ENCODE peak calls at places on chromosome 14, in seven cellular contexts. A, K, X, E, S, U and M are unnamed samples.

GRCh38 chr14:53634793-53635192 is 321.8 kb downstream of the BMP4 start:
- DNase-seq in A (no peak), K (no peak), X (no peak), E (no peak), S (no peak), U (no peak), M (no peak)

GRCh38 chr14:79825046-79825521 is 386.2 kb downstream of the DIO2 start:
- DNase-seq in A (no peak), K (no peak), X (no peak), E (no peak), S (peak), U (no peak), M (peak)

GRCh38 chr14:32259368-32260013 is 56.4 kb upstream of the RNU6-8 start:
- DNase-seq in A (peak), K (no peak), X (no peak), E (no peak), S (peak), U (no peak), M (no peak)

GRCh38 chr14:58805605-58806358 is 168.0 kb downstream of the DACT1 start:
- DNase-seq in A (peak), K (no peak), X (no peak), E (no peak), S (no peak), U (peak), M (no peak)

GRCh38 chr14:24072436-24072835 is 1.1 kb downstream of the CPNE6 start:
- DNase-seq in A (no peak), K (no peak), X (no peak), E (no peak), S (no peak), U (no peak), M (no peak)

GRCh38 chr14:33675415-33676130 is 275.3 kb downstream of the EGLN3 start:
- DNase-seq in A (peak), K (no peak), X (no peak), E (no peak), S (no peak), U (no peak), M (peak)

GRCh38 chr14:104223101-104223809 is 84.9 kb downstream of the KIF26A start:
- DNase-seq in A (peak), K (no peak), X (peak), E (no peak), S (no peak), U (peak), M (no peak)

GRCh38 chr14:55052259-55052930 is 948 bp downstream of the MAPK1IP1L start:
- DNase-seq in A (peak), K (no peak), X (no peak), E (no peak), S (no peak), U (no peak), M (peak)

GRCh38 chr14:96920023-96920422 is 122.8 kb downstream of the VRK1 start:
- DNase-seq in A (no peak), K (peak), X (no peak), E (no peak), S (no peak), U (no peak), M (no peak)

GRCh38 chr14:77314043-77314442 is 6.6 kb downstream of the POMT2 start:
- DNase-seq in A (peak), K (no peak), X (no peak), E (no peak), S (peak), U (no peak), M (peak)

GRCh38 chr14:105093426-105094192 is 28.4 kb upstream of the GPR132 start:
- DNase-seq in A (peak), K (peak), X (peak), E (peak), S (peak), U (peak), M (peak)

GRCh38 chr14:26897186-26897585 is 299.4 kb upstream of the NOVA1 start:
- DNase-seq in A (no peak), K (no peak), X (no peak), E (no peak), S (no peak), U (no peak), M (no peak)

GRCh38 chr14:91219505-91220389 is 24.8 kb downstream of the GPR68 start:
- DNase-seq in A (no peak), K (no peak), X (peak), E (no peak), S (no peak), U (no peak), M (peak)

GRCh38 chr14:33528655-33529054 is 422.2 kb downstream of the EGLN3 start:
- DNase-seq in A (no peak), K (no peak), X (no peak), E (no peak), S (no peak), U (no peak), M (no peak)

GRCh38 chr14:89870335-89870734 is 84.2 kb downstream of the EFCAB11 start:
- DNase-seq in A (no peak), K (no peak), X (no peak), E (no peak), S (peak), U (no peak), M (no peak)

GRCh38 chr14:50335989-50336391 is 23.9 kb downstream of the DMAC2L start:
- DNase-seq in A (peak), K (no peak), X (peak), E (peak), S (no peak), U (no peak), M (no peak)

GRCh38 chr14:21039585-21040369 is 2.4 kb upstream of the RNASE7 start:
- DNase-seq in A (peak), K (no peak), X (no peak), E (peak), S (no peak), U (peak), M (peak)

GRCh38 chr14:98726585-98727405 is 545.2 kb downstream of the BCL11B start:
- DNase-seq in A (no peak), K (no peak), X (no peak), E (no peak), S (no peak), U (no peak), M (peak)

GRCh38 chr14:96104469-96105057 is 65.4 kb downstream of the C14orf132 start:
- DNase-seq in A (peak), K (no peak), X (peak), E (peak), S (peak), U (peak), M (peak)

GRCh38 chr14:89165189-89165809 is 251.7 kb downstream of the FOXN3 start:
- DNase-seq in A (no peak), K (peak), X (peak), E (no peak), S (no peak), U (no peak), M (no peak)

GRCh38 chr14:63852817-63853730 is at the start of gene SYNE2:
- DNase-seq in A (peak), K (no peak), X (peak), E (peak), S (no peak), U (peak), M (peak)

GRCh38 chr14:43399289-43399688 is 1107.8 kb downstream of the FSCB start:
- DNase-seq in A (no peak), K (no peak), X (no peak), E (no peak), S (no peak), U (no peak), M (no peak)

GRCh38 chr14:25048170-25049126 is 1.5 kb downstream of the STXBP6 start:
- DNase-seq in A (no peak), K (no peak), X (peak), E (peak), S (peak), U (peak), M (peak)

GRCh38 chr14:79134346-79134745 is 964.2 kb downstream of the NRXN3 start:
- DNase-seq in A (no peak), K (no peak), X (no peak), E (no peak), S (no peak), U (no peak), M (no peak)

GRCh38 chr14:53850714-53851296 is 105.8 kb downstream of the BMP4 start:
- DNase-seq in A (peak), K (no peak), X (no peak), E (no peak), S (no peak), U (no peak), M (no peak)

GRCh38 chr14:88241810-88242209 is 81.3 kb downstream of the KCNK10 start:
- DNase-seq in A (no peak), K (no peak), X (no peak), E (no peak), S (no peak), U (no peak), M (no peak)

GRCh38 chr14:103740991-103741689 is 25.5 kb downstream of the ZFYVE21 start:
- DNase-seq in A (peak), K (no peak), X (no peak), E (no peak), S (no peak), U (no peak), M (peak)

GRCh38 chr14:64998455-64998931 is 11.8 kb downstream of the FNTB start:
- DNase-seq in A (no peak), K (no peak), X (no peak), E (no peak), S (peak), U (no peak), M (no peak)

GRCh38 chr14:91108941-91109611 is 4.8 kb upstream of the DGLUCY start:
- DNase-seq in A (no peak), K (no peak), X (peak), E (no peak), S (no peak), U (peak), M (peak)

GRCh38 chr14:59463773-59464650 is 1.2 kb downstream of the GPR135 start:
- DNase-seq in A (no peak), K (no peak), X (peak), E (peak), S (no peak), U (no peak), M (no peak)

GRCh38 chr14:82070040-82070439 is 536.4 kb upstream of the SEL1L start:
- DNase-seq in A (no peak), K (no peak), X (no peak), E (no peak), S (no peak), U (no peak), M (no peak)

GRCh38 chr14:82070753-82071152 is 537.1 kb upstream of the SEL1L start:
- DNase-seq in A (no peak), K (no peak), X (no peak), E (no peak), S (no peak), U (no peak), M (no peak)

DNA sequence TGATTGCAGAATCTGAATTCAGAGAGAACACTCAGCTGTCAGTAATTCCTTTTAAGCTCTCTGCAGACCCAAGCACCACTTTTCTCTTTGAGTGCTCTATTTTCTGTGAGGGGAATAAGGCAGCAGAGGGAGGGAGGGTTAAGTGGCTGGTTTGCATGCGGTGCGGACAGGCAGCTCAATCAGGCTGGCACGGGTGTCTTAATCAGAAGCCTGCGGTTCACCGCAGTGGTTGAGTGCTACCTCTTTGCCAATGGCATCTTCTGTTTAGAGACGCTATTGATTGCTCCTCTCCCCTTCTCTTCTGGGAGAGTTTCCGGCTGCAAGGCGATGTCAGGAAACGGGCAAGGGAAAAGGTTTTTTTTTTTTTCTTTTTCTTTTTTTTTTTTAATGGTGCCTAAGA is 533.6 kb upstream of the SEL1L start:
- DNase-seq in A (no peak), K (no peak), X (no peak), E (no peak), S (no peak), U (no peak), M (no peak)
- H3K27ac ChIP-seq in A (no peak), K (no peak), X (no peak), E (no peak), S (no peak), U (no peak), M (no peak)

GRCh38 chr14:52349731-52350130 is 35.6 kb downstream of the PTGER2 start:
- DNase-seq in A (peak), K (no peak), X (no peak), E (no peak), S (no peak), U (no peak), M (no peak)

GRCh38 chr14:52348796-52349195 is 34.7 kb downstream of the PTGER2 start:
- DNase-seq in A (peak), K (no peak), X (no peak), E (no peak), S (no peak), U (no peak), M (no peak)

GRCh38 chr14:52350445-52350844 is 36.3 kb downstream of the PTGER2 start:
- DNase-seq in A (no peak), K (no peak), X (no peak), E (no peak), S (no peak), U (no peak), M (no peak)

GRCh38 chr14:52346778-52347177 is 32.7 kb downstream of the PTGER2 start:
- DNase-seq in A (no peak), K (no peak), X (no peak), E (no peak), S (no peak), U (no peak), M (no peak)

GRCh38 chr14:52348279-52348678 is 34.2 kb downstream of the PTGER2 start:
- DNase-seq in A (no peak), K (no peak), X (no peak), E (no peak), S (no peak), U (no peak), M (no peak)
- H3K27ac ChIP-seq in A (peak), K (no peak), X (no peak), E (no peak), S (no peak), U (peak), M (peak)

GRCh38 chr14:68902357-68902756 is 76.7 kb downstream of the ACTN1 start:
- DNase-seq in A (no peak), K (no peak), X (no peak), E (no peak), S (no peak), U (no peak), M (peak)
- H3K27ac ChIP-seq in A (no peak), K (no peak), X (no peak), E (peak), S (no peak), U (no peak), M (peak)

GRCh38 chr14:60643443-60644402 is 5.6 kb downstream of the SIX1 start:
- DNase-seq in A (no peak), K (no peak), X (no peak), E (no peak), S (no peak), U (no peak), M (peak)

GRCh38 chr14:60647081-60647836 is 2.0 kb downstream of the SIX1 start:
- DNase-seq in A (peak), K (no peak), X (no peak), E (no peak), S (no peak), U (no peak), M (peak)

GRCh38 chr14:60642790-60643397 is 6.4 kb downstream of the SIX1 start:
- DNase-seq in A (no peak), K (no peak), X (no peak), E (no peak), S (no peak), U (no peak), M (no peak)

GRCh38 chr14:60646202-60646886 is 2.9 kb downstream of the SIX1 start:
- DNase-seq in A (no peak), K (no peak), X (no peak), E (no peak), S (no peak), U (no peak), M (no peak)

GRCh38 chr14:60645191-60645590 is 4.1 kb downstream of the SIX1 start:
- DNase-seq in A (no peak), K (no peak), X (no peak), E (no peak), S (no peak), U (no peak), M (no peak)
- H3K27ac ChIP-seq in A (no peak), K (no peak), X (no peak), E (no peak), S (peak), U (no peak), M (peak)

GRCh38 chr14:74048291-74048690 is 29.1 kb downstream of the BBOF1 start:
- DNase-seq in A (no peak), K (no peak), X (no peak), E (no peak), S (no peak), U (no peak), M (peak)
- H3K27ac ChIP-seq in A (no peak), K (no peak), X (no peak), E (no peak), S (peak), U (no peak), M (no peak)

GRCh38 chr14:92607251-92607650 is 93.7 kb downstream of the RIN3 start:
- DNase-seq in A (no peak), K (no peak), X (no peak), E (no peak), S (no peak), U (no peak), M (no peak)
- H3K27ac ChIP-seq in A (no peak), K (no peak), X (no peak), E (no peak), S (peak), U (no peak), M (peak)

DNA sequence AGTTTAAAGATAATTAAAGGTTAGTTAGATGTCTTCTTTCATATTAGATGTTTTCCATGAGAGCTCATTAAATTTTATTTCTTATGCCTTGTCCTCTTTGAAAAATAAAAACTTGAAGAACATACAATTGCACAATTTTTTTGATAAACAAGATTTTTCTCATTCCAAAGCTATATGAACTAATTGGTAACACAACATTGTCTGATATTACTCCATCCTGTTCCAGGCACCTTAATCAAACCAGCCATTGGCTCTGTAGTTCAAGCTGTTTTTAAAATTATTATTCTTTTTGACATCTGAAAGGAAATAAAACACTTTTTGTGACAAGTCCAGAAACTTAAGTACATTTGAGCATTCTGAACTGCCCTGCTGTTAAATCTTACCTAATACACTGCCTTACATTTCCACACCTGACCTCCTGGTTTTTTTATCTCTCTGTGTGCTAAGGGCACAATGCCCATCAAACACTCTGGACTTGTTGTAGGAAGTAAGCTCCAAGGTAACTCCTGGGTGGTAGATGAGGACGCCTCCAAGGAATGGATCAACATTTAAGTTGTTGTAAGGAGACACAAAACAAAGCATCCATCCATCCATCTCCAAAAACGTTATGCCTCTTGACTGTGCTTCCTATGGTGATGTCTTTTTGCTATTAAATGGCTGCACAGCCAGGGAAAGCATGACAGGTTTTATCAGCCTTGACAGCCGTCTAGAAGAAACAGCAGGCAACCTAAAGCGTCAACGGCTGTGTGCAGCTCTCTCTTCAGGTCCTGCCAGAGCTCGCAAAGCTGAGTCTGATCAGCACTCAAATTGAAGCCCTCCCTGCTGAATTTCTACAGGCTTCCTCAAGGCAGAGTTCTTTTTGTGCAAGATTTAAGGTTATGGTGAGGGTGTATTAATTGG is 449.9 kb upstream of the FLRT2 start:
- DNase-seq in A (no peak), K (no peak), X (no peak), E (no peak), S (no peak), U (no peak), M (no peak)
- H3K27ac ChIP-seq in A (no peak), K (no peak), X (no peak), E (no peak), S (no peak), U (no peak), M (no peak)

DNA sequence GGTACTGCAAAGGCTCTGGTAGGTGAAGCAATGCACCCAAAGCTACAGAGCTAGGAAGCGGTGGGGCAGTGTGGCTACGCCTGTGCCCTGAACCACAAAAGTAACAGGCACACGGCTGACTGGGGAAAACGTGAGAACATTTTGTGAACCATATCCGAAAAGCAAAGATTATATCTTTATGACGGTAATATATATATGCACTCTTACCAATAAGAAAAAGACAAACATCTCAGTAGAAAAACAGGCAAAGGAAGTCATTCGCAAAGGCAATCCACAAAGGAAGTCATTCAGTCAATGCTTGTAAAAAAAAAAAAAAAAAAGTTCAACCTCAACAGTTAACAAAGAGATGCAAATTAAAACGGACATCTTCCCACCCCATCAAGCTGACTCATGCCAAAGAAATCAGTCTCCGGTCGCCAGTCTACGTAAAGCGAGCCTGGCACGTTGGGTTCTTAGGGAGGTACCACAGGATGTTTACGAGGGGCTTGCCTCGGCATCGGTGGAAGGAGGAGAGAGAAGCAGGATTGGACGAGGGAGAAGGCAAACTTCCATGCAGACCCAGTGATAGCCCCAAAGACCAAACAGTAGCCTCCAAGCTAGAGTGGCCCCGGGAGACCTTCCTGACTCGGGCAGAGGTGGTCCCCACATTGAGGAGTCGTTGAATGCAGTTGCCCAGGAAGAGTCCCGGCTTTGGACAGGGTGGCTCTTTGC is 39.4 kb upstream of the PPP2R5C start:
- DNase-seq in A (peak), K (peak), X (peak), E (no peak), S (peak), U (peak), M (peak)
- H3K27ac ChIP-seq in A (no peak), K (peak), X (peak), E (peak), S (peak), U (peak), M (peak)